ENCODE peak calls at places on chromosomes 1 and 21, in ten cellular contexts. S is endothelial cell; L is WTC11; H is AG09309; I is AG04449; O is fibroblast of mammary gland; F is right atrium auricular region; N is CD8-positive, alpha-beta T cell; M is esophagus squamous epithelium; J is RWPE1. P is an unnamed sample.

GRCh38 chr21:42558368-42558767 is 44.7 kb downstream of the SLC37A1 start:
- DNase-seq in N (no peak), J (no peak), I (no peak), H (no peak), L (no peak), F (no peak), M (no peak), O (no peak), S (no peak), P (no peak)

GRCh38 chr1:7538033-7538432 is 233.1 kb upstream of the VAMP3 start:
- DNase-seq in I (no peak), N (no peak), M (no peak), F (no peak), J (no peak), O (peak), S (no peak), H (no peak), L (no peak), P (no peak)

GRCh38 chr1:201724760-201725105 is 104.2 kb upstream of the IPO9 start:
- DNase-seq in I (no peak), O (no peak), L (no peak), J (no peak), H (no peak), M (no peak), S (no peak), F (no peak), N (no peak), P (no peak)

GRCh38 chr1:2199042-2199810 is 4.7 kb upstream of the FAAP20 start:
- DNase-seq in J (peak), O (peak), F (peak), N (peak), L (peak), S (peak), H (peak), I (no peak), M (no peak), P (no peak)

GRCh38 chr1:159492575-159493323 is 43.1 kb downstream of the OR10J5 start:
- DNase-seq in I (peak), N (no peak), O (peak), L (no peak), H (no peak), S (no peak), J (peak), M (no peak), F (no peak), P (no peak)

GRCh38 chr1:10646347-10646861 is 150.0 kb downstream of the CASZ1 start:
- DNase-seq in J (peak), N (no peak), S (no peak), F (no peak), O (peak), H (no peak), I (no peak), M (no peak), L (no peak), P (no peak)

GRCh38 chr1:150365945-150366344 is 2.0 kb downstream of the RPRD2 start:
- DNase-seq in H (no peak), O (peak), S (no peak), F (no peak), N (no peak), J (no peak), I (no peak), M (no peak), L (no peak), P (no peak)

GRCh38 chr1:231318015-231318355 is 19.7 kb downstream of the EXOC8 start:
- DNase-seq in L (no peak), I (no peak), H (no peak), M (no peak), S (no peak), O (no peak), F (peak), N (no peak), J (no peak), P (no peak)

GRCh38 chr1:190175320-190175719 is 302.3 kb downstream of the BRINP3 start:
- DNase-seq in I (no peak), O (no peak), F (no peak), M (no peak), L (no peak), N (no peak), J (no peak), H (no peak), S (no peak), P (no peak)

DNA sequence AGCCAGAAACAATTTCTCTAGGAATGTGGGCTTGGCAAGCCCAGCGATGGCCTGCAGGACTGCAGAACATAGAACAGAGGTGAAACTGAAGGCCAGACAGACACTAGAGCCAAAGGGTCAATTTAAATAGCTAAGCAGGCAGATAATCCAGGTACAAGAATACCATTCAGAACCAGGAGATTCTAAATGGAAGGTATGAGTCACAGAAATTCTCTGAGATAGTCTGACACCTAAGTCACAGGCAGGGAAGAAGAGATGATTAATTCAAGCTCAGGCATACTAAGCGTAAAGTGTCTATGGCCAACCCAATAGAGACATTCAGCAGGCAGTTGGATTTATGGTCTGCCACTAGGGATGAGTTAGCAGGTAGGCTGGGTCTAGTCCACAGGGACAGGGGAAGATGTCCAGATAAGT is 383.6 kb downstream of the LMO4 start:
- DNase-seq in O (peak), N (no peak), F (no peak), S (no peak), M (no peak), J (peak), I (no peak), L (no peak), H (no peak), P (no peak)
- TF ChIP-seq CTCF in O (no peak), N (no peak), F (no peak), S (no peak), M (no peak), J (no peak), I (no peak), L (no peak), H (no peak), P (no peak)

DNA sequence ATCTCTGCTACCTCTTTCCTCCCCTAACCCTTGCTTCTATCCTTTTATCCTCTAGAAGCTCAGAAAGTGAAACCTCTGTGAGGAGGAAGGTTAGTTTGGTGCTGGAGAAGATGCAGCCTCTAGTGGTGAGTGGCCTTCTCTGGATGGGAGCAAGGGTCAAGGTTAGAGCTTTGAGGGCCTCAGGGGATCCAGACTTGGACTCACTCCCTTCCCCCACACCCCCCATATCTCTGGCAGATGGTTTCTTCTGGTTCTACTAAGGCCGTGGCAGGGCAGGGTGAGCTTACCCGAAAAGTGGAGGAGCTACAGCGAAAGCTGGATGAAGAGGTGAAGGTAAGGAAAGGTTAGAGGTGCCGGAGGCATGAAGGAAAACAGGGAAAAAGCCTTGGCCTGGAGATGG is 9.2 kb downstream of the CGN start:
- DNase-seq in H (no peak), O (no peak), J (no peak), L (no peak), S (no peak), M (no peak), F (no peak), I (no peak), N (no peak), P (no peak)
- TF ChIP-seq CTCF in H (no peak), O (no peak), J (no peak), L (no peak), S (no peak), M (no peak), F (no peak), I (no peak), N (no peak), P (no peak)

DNA sequence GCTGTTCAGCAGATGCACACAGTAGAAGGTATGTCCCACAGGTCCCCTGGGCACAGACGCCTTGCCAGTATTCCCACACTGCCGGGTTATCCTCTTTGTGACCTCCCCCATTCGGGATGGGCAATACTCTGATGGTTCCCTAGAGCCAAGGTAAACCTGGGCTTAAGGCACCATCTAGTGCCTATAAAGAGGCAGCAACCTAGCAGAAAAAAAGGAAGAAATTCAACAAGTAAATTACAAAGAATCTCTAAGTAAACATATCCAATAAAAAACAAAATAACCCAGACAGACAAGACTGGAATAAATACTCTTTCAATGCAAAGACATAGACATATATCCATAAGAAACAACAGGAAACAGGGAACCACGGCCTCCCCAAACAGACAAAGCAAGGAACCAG is 39.4 kb downstream of the HSF2BP start:
- DNase-seq in I (no peak), O (no peak), J (no peak), H (no peak), F (no peak), S (no peak), L (no peak), N (no peak), M (no peak), P (no peak)
- TF ChIP-seq CTCF in I (no peak), O (peak), J (no peak), H (peak), F (no peak), S (no peak), L (no peak), N (no peak), M (no peak), P (peak)

DNA sequence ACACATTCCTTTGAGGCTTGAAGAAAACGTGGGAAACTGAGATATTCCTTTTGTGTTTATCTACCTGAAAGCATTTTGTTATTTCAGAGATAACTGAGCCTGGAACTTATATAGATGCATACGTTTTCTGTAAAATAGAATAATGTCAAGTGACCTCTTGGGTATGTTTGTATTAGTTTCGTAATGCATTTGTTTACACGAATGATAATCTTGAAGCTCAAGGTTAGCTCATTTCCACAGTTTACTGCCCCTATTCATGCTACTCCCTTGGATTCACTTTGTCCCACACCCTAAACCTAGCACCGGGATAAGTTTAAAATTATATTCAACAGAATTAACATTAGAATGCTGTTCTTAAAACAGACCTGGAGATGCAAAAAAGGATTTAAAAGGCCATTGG is 54.4 kb downstream of the MRPL39 start:
- DNase-seq in L (no peak), H (no peak), M (no peak), O (no peak), S (no peak), N (no peak), I (no peak), F (no peak), J (no peak), P (no peak)
- TF ChIP-seq CTCF in L (no peak), H (no peak), M (no peak), O (no peak), S (no peak), N (no peak), I (no peak), F (no peak), J (no peak), P (no peak)

DNA sequence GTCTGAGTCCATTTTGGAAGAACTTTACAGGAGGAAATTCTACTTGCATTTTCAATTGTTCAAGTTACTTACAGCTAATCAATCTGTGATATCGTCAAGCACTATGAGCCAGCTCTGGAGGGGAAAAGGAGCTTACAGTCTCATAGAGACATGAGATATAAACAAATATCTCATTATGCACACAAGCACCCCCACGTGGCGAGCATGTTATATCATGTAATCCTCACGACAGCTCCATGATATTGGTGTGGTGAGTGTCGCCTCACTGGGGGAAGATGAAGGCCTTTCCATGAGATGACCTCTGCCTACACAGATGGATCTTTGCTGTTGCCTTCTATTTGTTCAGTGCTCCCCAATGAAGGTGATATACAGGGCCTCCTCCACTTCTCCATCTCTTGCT is 34.6 kb downstream of the TNR start:
- DNase-seq in N (no peak), F (no peak), O (no peak), H (no peak), I (no peak), S (no peak), J (no peak), L (no peak), M (no peak), P (no peak)
- TF ChIP-seq CTCF in N (no peak), F (no peak), O (no peak), H (no peak), I (no peak), S (no peak), J (no peak), L (no peak), M (no peak), P (no peak)

DNA sequence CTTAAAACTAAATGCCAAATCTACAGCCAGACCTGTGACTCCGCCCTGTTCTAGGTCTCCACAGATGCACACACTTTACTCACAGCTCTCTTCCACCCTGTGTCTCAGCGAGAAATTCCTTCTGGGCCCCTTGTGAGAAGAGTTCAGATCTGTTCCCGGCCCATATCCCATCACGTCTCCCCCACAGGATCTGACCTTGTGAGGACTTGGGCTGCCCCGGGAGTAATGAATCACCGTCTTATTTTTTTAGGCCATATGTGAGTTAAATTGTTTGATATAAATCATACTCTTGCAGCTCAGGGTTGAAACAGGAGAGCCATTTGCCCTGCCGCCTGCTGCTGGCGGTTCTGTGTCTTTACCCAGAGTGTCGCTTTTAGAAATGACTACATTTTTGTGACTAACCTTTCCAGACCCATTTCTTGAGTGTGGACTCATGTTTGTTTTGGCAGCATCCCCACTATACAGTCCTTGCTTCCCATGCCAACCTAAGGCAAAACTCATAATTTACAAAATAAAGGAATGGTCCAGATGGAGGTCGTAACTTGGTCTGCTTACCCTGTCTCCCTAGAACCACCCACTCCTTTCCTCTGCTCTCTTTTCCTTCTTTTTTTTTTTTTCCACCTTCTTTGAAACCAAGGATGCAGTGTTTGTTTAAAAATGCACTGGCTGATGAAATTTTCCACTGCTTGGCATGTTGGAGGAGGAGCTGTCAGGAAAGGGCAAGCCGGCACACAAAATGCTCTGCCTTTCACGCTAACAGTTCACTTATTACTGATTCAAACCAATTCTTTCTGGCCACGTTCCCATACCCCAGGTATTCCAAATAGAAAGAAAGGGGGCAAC is 98.0 kb upstream of the C1orf105 start:
- DNase-seq in I (peak), J (peak), L (no peak), O (peak), N (no peak), H (peak), S (no peak), F (peak), M (no peak), P (no peak)
- TF ChIP-seq CTCF in I (no peak), J (no peak), L (no peak), O (peak), N (no peak), H (no peak), S (no peak), F (no peak), M (no peak), P (peak)

GRCh38 chr1:198206292-198206691 is 49.5 kb downstream of the NEK7 start:
- DNase-seq in N (no peak), F (no peak), L (no peak), O (no peak), J (no peak), S (no peak), M (no peak), I (no peak), H (no peak), P (no peak)
- TF ChIP-seq CTCF in N (no peak), F (peak), L (no peak), O (no peak), J (no peak), S (no peak), M (no peak), I (no peak), H (no peak), P (peak)

DNA sequence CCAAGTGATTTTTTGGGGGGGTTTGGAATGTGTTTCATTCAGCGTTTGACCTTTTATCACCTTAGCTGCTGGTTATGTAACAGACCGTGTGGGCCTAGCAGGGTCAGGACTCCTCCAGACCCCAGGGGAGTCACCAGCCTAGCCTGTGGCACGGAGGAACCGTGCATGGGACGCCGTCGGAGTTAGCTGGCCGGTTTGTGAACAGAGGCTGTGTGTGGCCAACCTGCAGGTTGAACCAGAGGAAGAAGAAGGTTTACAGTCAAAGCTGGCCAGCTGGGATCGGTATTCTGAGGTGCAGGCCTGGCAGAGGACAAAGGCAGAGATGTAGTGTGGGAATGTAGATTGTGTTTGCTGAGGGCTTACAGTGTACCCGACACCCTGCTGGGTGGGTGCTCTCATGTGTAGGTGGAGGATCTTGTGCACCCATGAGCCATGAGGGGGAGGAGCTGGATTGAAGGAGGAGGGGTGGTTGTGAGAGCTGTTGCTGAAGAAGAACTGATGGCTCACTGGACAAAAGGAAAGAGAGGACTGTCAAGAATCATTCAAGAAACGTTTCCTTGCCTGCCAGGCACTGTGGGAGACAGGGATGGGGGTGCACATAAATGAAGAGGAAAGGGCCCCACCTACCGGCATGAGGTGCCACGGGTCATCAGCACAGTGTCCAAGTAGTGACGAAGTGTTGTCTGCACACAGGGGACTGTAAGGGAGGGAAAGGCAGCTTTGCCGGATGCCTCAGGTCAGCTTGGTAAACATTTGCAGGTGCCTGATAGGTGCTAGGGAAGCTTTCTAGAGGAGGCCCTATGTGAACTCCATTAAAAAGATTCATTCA is 40.0 kb upstream of the PWP2 start:
- DNase-seq in M (no peak), S (no peak), L (no peak), N (no peak), J (no peak), I (no peak), O (peak), H (no peak), F (no peak), P (no peak)
- TF ChIP-seq CTCF in M (no peak), S (no peak), L (no peak), N (no peak), J (no peak), I (no peak), O (peak), H (no peak), F (no peak), P (no peak)

P was measured in chondrocyte.